ENCODE peak calls at places on chromosomes 7 and 10, in four cellular contexts. Q, A, J and W are unnamed samples.

GRCh38 chr10:91901784-91902677 is 7.3 kb downstream of the FGFBP3 start:
- DNase-seq in Q (peak), A (no peak), J (no peak), W (no peak)

GRCh38 chr10:71708301-71708703 is 11.3 kb downstream of the C10orf105 start:
- DNase-seq in Q (peak), A (no peak), J (peak), W (no peak)

GRCh38 chr7:78514653-78515052 is 716.1 kb downstream of the PHTF2 start:
- DNase-seq in Q (no peak), A (no peak), J (no peak), W (no peak)

GRCh38 chr10:79360499-79361342 is 13.5 kb downstream of the PPIF start:
- DNase-seq in Q (no peak), A (no peak), J (peak), W (no peak)

GRCh38 chr7:69738396-69738889 is 140.2 kb downstream of the AUTS2 start:
- DNase-seq in Q (no peak), A (no peak), J (peak), W (peak)

GRCh38 chr10:86678999-86679792 is 10.9 kb downstream of the LDB3 start:
- DNase-seq in Q (no peak), A (no peak), J (peak), W (no peak)

GRCh38 chr7:518630-519428 is 817 bp downstream of the PDGFA start:
- DNase-seq in Q (no peak), A (no peak), J (no peak), W (peak)

GRCh38 chr10:54496852-54497251 is 304.2 kb downstream of the PCDH15 start:
- DNase-seq in Q (no peak), A (no peak), J (no peak), W (no peak)

GRCh38 chr7:4857189-4857588 is 4.6 kb downstream of the PAPOLB start:
- DNase-seq in Q (no peak), A (no peak), J (no peak), W (no peak)

GRCh38 chr7:77783111-77783510 is 15.1 kb downstream of the TMEM60 start:
- DNase-seq in Q (no peak), A (no peak), J (no peak), W (no peak)

GRCh38 chr7:2638224-2638991 is 6.6 kb downstream of the TTYH3 start:
- DNase-seq in Q (no peak), A (no peak), J (no peak), W (no peak)

GRCh38 chr10:80344912-80345311 is 11.6 kb downstream of the DYDC1 start:
- DNase-seq in Q (no peak), A (no peak), J (no peak), W (no peak)

GRCh38 chr10:75712241-75712880 is 280.9 kb downstream of the LRMDA start:
- DNase-seq in Q (no peak), A (no peak), J (no peak), W (no peak)

GRCh38 chr10:6669269-6669859 is 89.3 kb upstream of the PRKCQ start:
- DNase-seq in Q (no peak), A (no peak), J (no peak), W (no peak)

GRCh38 chr7:131076032-131076431 is 251.6 kb upstream of the MKLN1 start:
- DNase-seq in Q (no peak), A (no peak), J (no peak), W (no peak)

GRCh38 chr7:30561389-30561788 is 33.3 kb upstream of the GARS1 start:
- DNase-seq in Q (no peak), A (no peak), J (no peak), W (no peak)

GRCh38 chr10:90306187-90306586 is 551.7 kb downstream of the HTR7 start:
- DNase-seq in Q (no peak), A (no peak), J (no peak), W (no peak)

GRCh38 chr7:128814496-128814895 is 15.7 kb upstream of the FLNC start:
- DNase-seq in Q (no peak), A (no peak), J (no peak), W (no peak)

GRCh38 chr7:151890355-151891004 is 13.6 kb upstream of the PRKAG2 start:
- DNase-seq in Q (no peak), A (peak), J (no peak), W (peak)

GRCh38 chr7:82507976-82508677 is 64.5 kb upstream of the CACNA2D1 start:
- DNase-seq in Q (no peak), A (peak), J (no peak), W (no peak)

GRCh38 chr7:42876182-42877068 is 35.4 kb downstream of the C7orf25 start:
- DNase-seq in Q (no peak), A (no peak), J (peak), W (no peak)

GRCh38 chr10:125783408-125783807 is 7.8 kb upstream of the MMP21 start:
- DNase-seq in Q (no peak), A (no peak), J (no peak), W (no peak)

GRCh38 chr7:16989883-16990413 is 108.2 kb upstream of the AGR3 start:
- DNase-seq in Q (no peak), A (no peak), J (no peak), W (peak)

GRCh38 chr7:120353171-120353570 is 80.2 kb downstream of the KCND2 start:
- DNase-seq in Q (no peak), A (no peak), J (no peak), W (no peak)

GRCh38 chr7:1313591-1313990 is 80.9 kb downstream of the UNCX start:
- DNase-seq in Q (no peak), A (no peak), J (no peak), W (no peak)

GRCh38 chr7:121278120-121279021 is 50.4 kb upstream of the WNT16 start:
- DNase-seq in Q (no peak), A (no peak), J (peak), W (no peak)

GRCh38 chr7:45384499-45384898 is 189.7 kb upstream of the ADCY1 start:
- DNase-seq in Q (no peak), A (no peak), J (no peak), W (no peak)

GRCh38 chr7:12770227-12770975 is 83.0 kb downstream of the ARL4A start:
- DNase-seq in Q (no peak), A (no peak), J (no peak), W (no peak)

GRCh38 chr7:116692599-116693308 is 20.8 kb downstream of the MET start:
- DNase-seq in Q (no peak), A (no peak), J (no peak), W (no peak)

GRCh38 chr7:153682628-153683027 is 369.6 kb upstream of the DPP6 start:
- DNase-seq in Q (no peak), A (no peak), J (no peak), W (no peak)

GRCh38 chr7:4144171-4144701 is 537.9 kb upstream of the FOXK1 start:
- DNase-seq in Q (no peak), A (no peak), J (no peak), W (no peak)

GRCh38 chr7:134991469-134992339 is 5.4 kb downstream of the AGBL3 start:
- DNase-seq in Q (no peak), A (no peak), J (no peak), W (no peak)

GRCh38 chr7:95922191-95922590 is 149.8 kb downstream of the DYNC1I1 start:
- DNase-seq in Q (no peak), A (no peak), J (no peak), W (no peak)

GRCh38 chr10:3625959-3626751 is 158.9 kb downstream of the KLF6 start:
- DNase-seq in Q (no peak), A (no peak), J (no peak), W (no peak)

GRCh38 chr10:10869592-10869991 is 148.1 kb upstream of the CELF2 start:
- DNase-seq in Q (no peak), A (no peak), J (peak), W (no peak)

GRCh38 chr7:100219271-100219737 is 445 bp upstream of the PVRIG start:
- DNase-seq in Q (no peak), A (no peak), J (no peak), W (no peak)

GRCh38 chr7:157310676-157311185 is 26.1 kb upstream of the DNAJB6 start:
- DNase-seq in Q (no peak), A (no peak), J (no peak), W (no peak)

GRCh38 chr10:1257226-1257625 is 201.0 kb downstream of the WDR37 start:
- DNase-seq in Q (no peak), A (no peak), J (no peak), W (no peak)

GRCh38 chr10:127922675-127923366 is 15.9 kb downstream of the PTPRE start:
- DNase-seq in Q (no peak), A (no peak), J (no peak), W (no peak)